ENCODE peak calls at places on chromosomes 16 and 17, in ten cellular contexts. Z is stimulated activated CD4-positive, alpha-beta T cell treated with anti-CD3 and anti-CD28 coated beads, Interleukin-2, amount 100 ng/mL, for 48 hours; F is germinal center; N is HAP-1; O is OCI-LY7; D is activated T-helper 1 cell treated with Interleukin-2 at 50 U/mL for 16 hours; U is NAMALWA; V is Kasumi-1; H is glutamatergic neuron; K is effector memory CD4-positive, alpha-beta T cell. X is an unnamed sample.

GRCh38 chr16:53159781-53160436 is 105.1 kb downstream of the CHD9 start:
- DNase-seq in Z (no peak), F (peak; percentile 36), N (peak; percentile 61), O (peak; percentile 75), D (no peak), U (peak; percentile 78), V (peak; percentile 52), H (no peak), K (no peak), X (no peak)

GRCh38 chr17:46190763-46191162 is 2.5 kb downstream of the KANSL1 start:
- DNase-seq in Z (no peak), F (no peak), N (no peak), O (peak; percentile 45), D (no peak), U (no peak), V (no peak), H (no peak), K (no peak), X (no peak)

GRCh38 chr16:84687715-84688114 is 12.1 kb upstream of the USP10 start:
- DNase-seq in Z (no peak), F (no peak), N (no peak), O (peak; percentile 76), D (no peak), U (peak; percentile 63), V (peak; percentile 27), H (no peak), K (no peak), X (peak; percentile 78)

GRCh38 chr16:13587171-13587570 is 332.8 kb upstream of the ERCC4 start:
- DNase-seq in Z (no peak), F (no peak), N (no peak), O (no peak), D (no peak), U (no peak), V (no peak), H (no peak), K (no peak), X (no peak)

GRCh38 chr16:14487579-14487978 is 142.5 kb downstream of the PARN start:
- DNase-seq in Z (no peak), F (no peak), N (peak; percentile 49), O (peak; percentile 36), D (no peak), U (no peak), V (no peak), H (no peak), K (no peak), X (no peak)

GRCh38 chr17:79977711-79978544 is 57.7 kb downstream of the TBC1D16 start:
- DNase-seq in Z (no peak), F (no peak), N (no peak), O (no peak), D (no peak), U (no peak), V (no peak), H (no peak), K (no peak), X (no peak)

GRCh38 chr16:51685498-51685897 is 534.4 kb upstream of the SALL1 start:
- DNase-seq in Z (no peak), F (no peak), N (no peak), O (no peak), D (no peak), U (no peak), V (no peak), H (no peak), K (no peak), X (no peak)

GRCh38 chr17:83201206-83202001 is 122.0 kb downstream of the METRNL start:
- DNase-seq in Z (no peak), F (no peak), N (no peak), O (no peak), D (no peak), U (no peak), V (no peak), H (peak; percentile 12), K (no peak), X (no peak)

GRCh38 chr16:13307255-13307654 is 405.9 kb downstream of the SHISA9 start:
- DNase-seq in Z (no peak), F (no peak), N (no peak), O (no peak), D (no peak), U (no peak), V (peak; percentile 19), H (no peak), K (no peak), X (peak; percentile 7)

GRCh38 chr17:42459983-42460300 is 1.3 kb downstream of the ATP6V0A1 start:
- DNase-seq in Z (no peak), F (peak; percentile 42), N (peak; percentile 47), O (peak; percentile 42), D (no peak), U (peak; percentile 77), V (peak; percentile 11), H (no peak), K (no peak), X (no peak)

GRCh38 chr16:15950167-15950854 is 895 bp downstream of the ABCC1 start:
- DNase-seq in Z (no peak), F (peak; percentile 43), N (peak; percentile 72), O (peak; percentile 58), D (peak; percentile 9), U (peak; percentile 58), V (peak; percentile 17), H (peak; percentile 24), K (peak; percentile 28), X (no peak)

GRCh38 chr16:85112364-85112763 is at the start of gene CIBAR2:
- DNase-seq in Z (no peak), F (no peak), N (no peak), O (no peak), D (no peak), U (peak; percentile 29), V (no peak), H (no peak), K (no peak), X (no peak)

X was measured in AG04449.